ENCODE peak calls at places on chromosome 2, in five cellular contexts. U, T, K, S and H are unnamed samples.

GRCh38 chr2:202035089-202035940 is 1.7 kb downstream of the FZD7 start:
- DNase-seq in U (no peak), K (no peak), T (no peak), S (peak), H (no peak)

GRCh38 chr2:128309341-128310093 is 9.2 kb downstream of the HS6ST1 start:
- DNase-seq in U (no peak), K (no peak), T (no peak), S (no peak), H (peak)

GRCh38 chr2:214395040-214395439 is 15.8 kb upstream of the VWC2L start:
- DNase-seq in T (no peak), S (no peak), K (no peak), U (no peak), H (no peak)

GRCh38 chr2:64141711-64142405 is 2.4 kb downstream of the PELI1 start:
- DNase-seq in S (no peak), U (no peak), K (no peak), T (no peak), H (peak)

GRCh38 chr2:68643011-68643873 is at the start of gene PROKR1:
- DNase-seq in K (peak), U (no peak), S (peak), T (no peak), H (peak)

GRCh38 chr2:114057638-114058037 is 167.7 kb downstream of the ACTR3 start:
- DNase-seq in T (no peak), U (no peak), S (no peak), K (no peak), H (no peak)

GRCh38 chr2:65349863-65350262 is 82.5 kb downstream of the SPRED2 start:
- DNase-seq in U (no peak), S (peak), T (peak), K (no peak), H (peak)

GRCh38 chr2:95728878-95729511 is 137.2 kb downstream of the TRIM43 start:
- DNase-seq in U (peak), S (peak), K (peak), T (peak), H (peak)

GRCh38 chr2:162073776-162074578 is at the start of gene DPP4:
- DNase-seq in K (peak), U (peak), S (peak), T (no peak), H (peak)

GRCh38 chr2:205947621-205948495 is 138.1 kb downstream of the INO80D start:
- DNase-seq in S (peak), U (peak), T (peak), K (peak), H (peak)

GRCh38 chr2:109646961-109647360 is 32.8 kb downstream of the SOWAHC start:
- DNase-seq in U (no peak), T (no peak), S (no peak), K (no peak), H (no peak)

GRCh38 chr2:148026573-148026972 is 5.7 kb downstream of the MBD5 start:
- DNase-seq in K (no peak), T (no peak), U (no peak), S (no peak), H (no peak)